ENCODE peak calls at places on chromosomes 13 and 19, in seven cellular contexts. W, L, C, Z, U, N and O are unnamed samples.

GRCh38 chr13:79533781-79534400 is 52.9 kb downstream of the NDFIP2 start:
- DNase-seq in W (no peak), L (no peak), C (no peak), Z (no peak), U (no peak), N (no peak), O (no peak)

GRCh38 chr13:82800391-82800790 is 1081.9 kb downstream of the SLITRK1 start:
- DNase-seq in W (no peak), L (no peak), C (no peak), Z (no peak), U (no peak), N (no peak), O (no peak)

GRCh38 chr13:112183544-112184145 is 116.7 kb downstream of the SOX1 start:
- DNase-seq in W (no peak), L (no peak), C (no peak), Z (no peak), U (no peak), N (no peak), O (no peak)

GRCh38 chr13:43307921-43308433 is 284.6 kb downstream of the DNAJC15 start:
- DNase-seq in W (peak; percentile 71), L (no peak), C (peak; percentile 68), Z (no peak), U (peak; percentile 4), N (peak; percentile 86), O (no peak)

GRCh38 chr19:14089662-14090508 is 666 bp downstream of the SAMD1 start:
- DNase-seq in W (peak; percentile 85), L (no peak), C (no peak), Z (peak; percentile 62), U (peak; percentile 76), N (no peak), O (no peak)

GRCh38 chr13:77386046-77386445 is 59.2 kb upstream of the MYCBP2 start:
- DNase-seq in W (no peak), L (no peak), C (no peak), Z (no peak), U (no peak), N (no peak), O (no peak)

GRCh38 chr13:44810067-44810840 is 179.0 kb downstream of the NUFIP1 start:
- DNase-seq in W (peak; percentile 26), L (no peak), C (no peak), Z (no peak), U (no peak), N (no peak), O (peak; percentile 30)

GRCh38 chr19:18460313-18460712 is 22.4 kb upstream of the ISYNA1 start:
- DNase-seq in W (no peak), L (no peak), C (no peak), Z (no peak), U (no peak), N (no peak), O (no peak)

GRCh38 chr13:27953671-27954405 is 15.3 kb downstream of the CDX2 start:
- DNase-seq in W (peak; percentile 90), L (peak; percentile 54), C (no peak), Z (peak; percentile 95), U (peak; percentile 55), N (peak; percentile 19), O (no peak)

GRCh38 chr13:91195789-91196188 is 151.7 kb upstream of the MIR17HG start:
- DNase-seq in W (no peak), L (no peak), C (no peak), Z (no peak), U (no peak), N (no peak), O (no peak)

GRCh38 chr13:26208292-26208691 is 13.8 kb downstream of the RNF6 start:
- DNase-seq in W (no peak), L (no peak), C (no peak), Z (no peak), U (no peak), N (no peak), O (no peak)

GRCh38 chr19:15452111-15453047 is 2.6 kb upstream of the WIZ start:
- DNase-seq in W (peak; percentile 98), L (peak; percentile 91), C (no peak), Z (peak; percentile 98), U (peak; percentile 94), N (peak; percentile 69), O (peak; percentile 98)

GRCh38 chr13:111046590-111047141 is 68.4 kb upstream of the ARHGEF7 start:
- DNase-seq in W (no peak), L (no peak), C (peak; percentile 36), Z (no peak), U (peak; percentile 73), N (no peak), O (no peak)

GRCh38 chr19:46603195-46603637 is 2.1 kb downstream of the CALM3 start:
- DNase-seq in W (peak; percentile 40), L (no peak), C (no peak), Z (no peak), U (peak; percentile 63), N (peak; percentile 85), O (no peak)

GRCh38 chr19:21440321-21440720 is 43.4 kb downstream of the ZNF493 start:
- DNase-seq in W (no peak), L (no peak), C (no peak), Z (no peak), U (no peak), N (no peak), O (peak; percentile 30)

GRCh38 chr13:51364404-51365008 is 25.0 kb downstream of the SERPINE3 start:
- DNase-seq in W (no peak), L (no peak), C (no peak), Z (no peak), U (no peak), N (no peak), O (no peak)

GRCh38 chr19:489418-490196 is 6.7 kb upstream of the MADCAM1 start:
- DNase-seq in W (peak; percentile 70), L (no peak), C (no peak), Z (peak; percentile 73), U (no peak), N (peak; percentile 45), O (no peak)

GRCh38 chr19:19643158-19644053 is at the start of gene GMIP:
- DNase-seq in W (peak; percentile 93), L (peak; percentile 36), C (no peak), Z (peak; percentile 99), U (peak; percentile 84), N (peak; percentile 45), O (peak; percentile 76)

GRCh38 chr13:46753917-46754316 is 43.0 kb downstream of the ESD start:
- DNase-seq in W (no peak), L (no peak), C (no peak), Z (no peak), U (no peak), N (no peak), O (no peak)

GRCh38 chr19:12195501-12195860 is 32.6 kb downstream of the ZNF136 start:
- DNase-seq in W (no peak), L (no peak), C (no peak), Z (no peak), U (no peak), N (no peak), O (no peak)

GRCh38 chr19:2227415-2228156 is 8.5 kb downstream of the PLEKHJ1 start:
- DNase-seq in W (no peak), L (no peak), C (no peak), Z (no peak), U (no peak), N (no peak), O (no peak)

GRCh38 chr13:26973946-26974345 is 197.7 kb downstream of the USP12 start:
- DNase-seq in W (no peak), L (no peak), C (no peak), Z (no peak), U (no peak), N (no peak), O (no peak)

GRCh38 chr19:3606174-3606689 is 443 bp downstream of the TBXA2R start:
- DNase-seq in W (peak; percentile 78), L (peak; percentile 10), C (no peak), Z (peak; percentile 62), U (peak; percentile 61), N (no peak), O (peak; percentile 75)

GRCh38 chr19:49335071-49335783 is at the start of gene CD37:
- DNase-seq in W (no peak), L (no peak), C (no peak), Z (no peak), U (peak; percentile 65), N (no peak), O (no peak)

GRCh38 chr13:66855110-66855509 is 375.0 kb downstream of the PCDH9 start:
- DNase-seq in W (no peak), L (no peak), C (no peak), Z (no peak), U (no peak), N (no peak), O (no peak)

GRCh38 chr13:73767191-73767741 is 366.9 kb downstream of the KLF12 start:
- DNase-seq in W (no peak), L (no peak), C (no peak), Z (no peak), U (no peak), N (peak; percentile 20), O (no peak)

GRCh38 chr13:98443329-98443728 is 133.6 kb downstream of the STK24 start:
- DNase-seq in W (no peak), L (no peak), C (no peak), Z (no peak), U (no peak), N (no peak), O (no peak)
- TF ChIP-seq JUND in W (peak; percentile 28), L (no peak), C (no peak), Z (no peak), U (no peak), N (no peak), O (no peak)

GRCh38 chr19:35991731-35992450 is 3.1 kb upstream of the SDHAF1 start:
- DNase-seq in W (no peak), L (no peak), C (no peak), Z (no peak), U (no peak), N (no peak), O (no peak)
- TF ChIP-seq JUND in W (no peak), L (no peak), C (no peak), Z (no peak), U (no peak), N (no peak), O (no peak)

GRCh38 chr19:40778045-40778864 is at the start of gene RAB4B:
- DNase-seq in W (peak; percentile 93), L (peak; percentile 99), C (peak; percentile 99), Z (peak; percentile 100), U (peak; percentile 100), N (peak; percentile 99), O (peak; percentile 99)
- TF ChIP-seq JUND in W (no peak), L (no peak), C (no peak), Z (no peak), U (no peak), N (no peak), O (no peak)

GRCh38 chr19:30385666-30386065 is 13.5 kb downstream of the ZNF536 start:
- DNase-seq in W (no peak), L (no peak), C (no peak), Z (no peak), U (no peak), N (no peak), O (no peak)

GRCh38 chr19:30385174-30385573 is 13.0 kb downstream of the ZNF536 start:
- DNase-seq in W (no peak), L (no peak), C (no peak), Z (no peak), U (no peak), N (no peak), O (no peak)

GRCh38 chr19:30388327-30388726 is 16.1 kb downstream of the ZNF536 start:
- DNase-seq in W (no peak), L (no peak), C (no peak), Z (peak; percentile 19), U (no peak), N (no peak), O (no peak)

GRCh38 chr19:30387311-30388115 is 15.3 kb downstream of the ZNF536 start:
- DNase-seq in W (peak; percentile 78), L (no peak), C (no peak), Z (peak; percentile 28), U (no peak), N (no peak), O (no peak)

GRCh38 chr19:30386551-30387143 is 14.5 kb downstream of the ZNF536 start:
- DNase-seq in W (peak; percentile 58), L (no peak), C (no peak), Z (no peak), U (no peak), N (no peak), O (no peak)
- TF ChIP-seq JUND in W (no peak), L (no peak), C (no peak), Z (no peak), U (no peak), N (no peak), O (no peak)